ENCODE peak calls at places on chromosomes 7 and 10, in nine cellular contexts. One of them, this sample, is unnamed.

GRCh38 chr10:75403144-75404022 is 1.8 kb upstream of the ZNF503 start:
- DNase-seq in AG09319: no peak
- DNase-seq in testis: peak; percentile 29
- DNase-seq in GM10248: no peak
- DNase-seq in CD4-positive, alpha-beta T cell: no peak
- DNase-seq in RWPE1: no peak
- DNase-seq in brain microvascular endothelial cell: no peak
- DNase-seq in endothelial cell: peak; percentile 60
- DNase-seq in progenitor cell of endocrine pancreas: peak; percentile 66
- DNase-seq in this sample: no peak

GRCh38 chr7:36441344-36442022 is 51.8 kb downstream of the ANLN start:
- DNase-seq in AG09319: no peak
- DNase-seq in testis: no peak
- DNase-seq in GM10248: no peak
- DNase-seq in CD4-positive, alpha-beta T cell: no peak
- DNase-seq in RWPE1: no peak
- DNase-seq in brain microvascular endothelial cell: no peak
- DNase-seq in endothelial cell: no peak
- DNase-seq in progenitor cell of endocrine pancreas: no peak
- DNase-seq in this sample: no peak

GRCh38 chr10:71804067-71804466 is 30.7 kb upstream of the VSIR start:
- DNase-seq in AG09319: no peak
- DNase-seq in testis: no peak
- DNase-seq in GM10248: no peak
- DNase-seq in CD4-positive, alpha-beta T cell: no peak
- DNase-seq in RWPE1: no peak
- DNase-seq in brain microvascular endothelial cell: no peak
- DNase-seq in endothelial cell: no peak
- DNase-seq in progenitor cell of endocrine pancreas: no peak
- DNase-seq in this sample: no peak

GRCh38 chr10:71840177-71840711 is 10.8 kb downstream of the PSAP start:
- DNase-seq in AG09319: peak; percentile 91
- DNase-seq in testis: peak; percentile 94
- DNase-seq in GM10248: no peak
- DNase-seq in CD4-positive, alpha-beta T cell: no peak
- DNase-seq in RWPE1: peak; percentile 88
- DNase-seq in brain microvascular endothelial cell: peak; percentile 97
- DNase-seq in endothelial cell: peak; percentile 77
- DNase-seq in progenitor cell of endocrine pancreas: peak; percentile 66
- DNase-seq in this sample: no peak

GRCh38 chr7:24956021-24956420 is 24.0 kb downstream of the OSBPL3 start:
- DNase-seq in AG09319: no peak
- DNase-seq in testis: no peak
- DNase-seq in GM10248: no peak
- DNase-seq in CD4-positive, alpha-beta T cell: no peak
- DNase-seq in RWPE1: peak; percentile 78
- DNase-seq in brain microvascular endothelial cell: no peak
- DNase-seq in endothelial cell: no peak
- DNase-seq in progenitor cell of endocrine pancreas: no peak
- DNase-seq in this sample: no peak

GRCh38 chr10:45001382-45002148 is 842 bp downstream of the ZNF22 start:
- DNase-seq in AG09319: no peak
- DNase-seq in testis: peak; percentile 66
- DNase-seq in GM10248: peak; percentile 73
- DNase-seq in CD4-positive, alpha-beta T cell: peak; percentile 24
- DNase-seq in RWPE1: peak; percentile 63
- DNase-seq in brain microvascular endothelial cell: peak; percentile 68
- DNase-seq in endothelial cell: peak; percentile 57
- DNase-seq in progenitor cell of endocrine pancreas: no peak
- DNase-seq in this sample: no peak

GRCh38 chr10:75438275-75438674 is 6.9 kb downstream of the LRMDA start:
- DNase-seq in AG09319: no peak
- DNase-seq in testis: no peak
- DNase-seq in GM10248: no peak
- DNase-seq in CD4-positive, alpha-beta T cell: no peak
- DNase-seq in RWPE1: no peak
- DNase-seq in brain microvascular endothelial cell: no peak
- DNase-seq in endothelial cell: no peak
- DNase-seq in progenitor cell of endocrine pancreas: no peak
- DNase-seq in this sample: no peak

GRCh38 chr10:30365278-30365677 is 16.2 kb upstream of the MTPAP start:
- DNase-seq in AG09319: no peak
- DNase-seq in testis: no peak
- DNase-seq in GM10248: no peak
- DNase-seq in CD4-positive, alpha-beta T cell: no peak
- DNase-seq in RWPE1: peak; percentile 73
- DNase-seq in brain microvascular endothelial cell: no peak
- DNase-seq in endothelial cell: no peak
- DNase-seq in progenitor cell of endocrine pancreas: no peak
- DNase-seq in this sample: no peak

GRCh38 chr7:112422842-112423496 is 27.3 kb upstream of the IFRD1 start:
- DNase-seq in AG09319: peak; percentile 79
- DNase-seq in testis: peak; percentile 88
- DNase-seq in GM10248: no peak
- DNase-seq in CD4-positive, alpha-beta T cell: no peak
- DNase-seq in RWPE1: peak; percentile 85
- DNase-seq in brain microvascular endothelial cell: peak; percentile 84
- DNase-seq in endothelial cell: peak; percentile 9
- DNase-seq in progenitor cell of endocrine pancreas: no peak
- DNase-seq in this sample: peak; percentile 4

GRCh38 chr7:20365486-20365885 is 34.8 kb downstream of the ITGB8 start:
- DNase-seq in AG09319: no peak
- DNase-seq in testis: no peak
- DNase-seq in GM10248: no peak
- DNase-seq in CD4-positive, alpha-beta T cell: no peak
- DNase-seq in RWPE1: peak; percentile 28
- DNase-seq in brain microvascular endothelial cell: no peak
- DNase-seq in endothelial cell: no peak
- DNase-seq in progenitor cell of endocrine pancreas: no peak
- DNase-seq in this sample: no peak

GRCh38 chr7:116806046-116806944 is 56.1 kb upstream of the CAPZA2 start:
- DNase-seq in AG09319: no peak
- DNase-seq in testis: no peak
- DNase-seq in GM10248: no peak
- DNase-seq in CD4-positive, alpha-beta T cell: no peak
- DNase-seq in RWPE1: no peak
- DNase-seq in brain microvascular endothelial cell: no peak
- DNase-seq in endothelial cell: no peak
- DNase-seq in progenitor cell of endocrine pancreas: no peak
- DNase-seq in this sample: no peak

GRCh38 chr7:128831178-128831993 is 1.2 kb downstream of the FLNC start:
- DNase-seq in AG09319: peak; percentile 50
- DNase-seq in testis: no peak
- DNase-seq in GM10248: peak; percentile 49
- DNase-seq in CD4-positive, alpha-beta T cell: no peak
- DNase-seq in RWPE1: no peak
- DNase-seq in brain microvascular endothelial cell: peak; percentile 31
- DNase-seq in endothelial cell: peak; percentile 27
- DNase-seq in progenitor cell of endocrine pancreas: no peak
- DNase-seq in this sample: no peak

GRCh38 chr10:47195274-47195885 is 104.6 kb upstream of the GDF10 start:
- DNase-seq in AG09319: no peak
- DNase-seq in testis: no peak
- DNase-seq in GM10248: no peak
- DNase-seq in CD4-positive, alpha-beta T cell: no peak
- DNase-seq in RWPE1: no peak
- DNase-seq in brain microvascular endothelial cell: no peak
- DNase-seq in endothelial cell: no peak
- DNase-seq in progenitor cell of endocrine pancreas: no peak
- DNase-seq in this sample: no peak

GRCh38 chr7:47580811-47581331 is 1.0 kb downstream of the TNS3 start:
- DNase-seq in AG09319: no peak
- DNase-seq in testis: peak; percentile 53
- DNase-seq in GM10248: no peak
- DNase-seq in CD4-positive, alpha-beta T cell: no peak
- DNase-seq in RWPE1: peak; percentile 38
- DNase-seq in brain microvascular endothelial cell: no peak
- DNase-seq in endothelial cell: no peak
- DNase-seq in progenitor cell of endocrine pancreas: no peak
- DNase-seq in this sample: no peak

GRCh38 chr7:44764665-44765578 is 16.3 kb downstream of the ZMIZ2 start:
- DNase-seq in AG09319: no peak
- DNase-seq in testis: no peak
- DNase-seq in GM10248: no peak
- DNase-seq in CD4-positive, alpha-beta T cell: no peak
- DNase-seq in RWPE1: no peak
- DNase-seq in brain microvascular endothelial cell: no peak
- DNase-seq in endothelial cell: no peak
- DNase-seq in progenitor cell of endocrine pancreas: no peak
- DNase-seq in this sample: no peak

GRCh38 chr7:65910237-65910636 is 37.4 kb downstream of the VKORC1L1 start:
- DNase-seq in AG09319: no peak
- DNase-seq in testis: no peak
- DNase-seq in GM10248: no peak
- DNase-seq in CD4-positive, alpha-beta T cell: no peak
- DNase-seq in RWPE1: no peak
- DNase-seq in brain microvascular endothelial cell: no peak
- DNase-seq in endothelial cell: no peak
- DNase-seq in progenitor cell of endocrine pancreas: no peak
- DNase-seq in this sample: no peak

GRCh38 chr10:75685187-75685586 is 253.8 kb downstream of the LRMDA start:
- DNase-seq in AG09319: no peak
- DNase-seq in testis: no peak
- DNase-seq in GM10248: no peak
- DNase-seq in CD4-positive, alpha-beta T cell: no peak
- DNase-seq in RWPE1: no peak
- DNase-seq in brain microvascular endothelial cell: no peak
- DNase-seq in endothelial cell: no peak
- DNase-seq in progenitor cell of endocrine pancreas: no peak
- DNase-seq in this sample: no peak

GRCh38 chr7:36527549-36527913 is 137.9 kb downstream of the ANLN start:
- DNase-seq in AG09319: no peak
- DNase-seq in testis: no peak
- DNase-seq in GM10248: no peak
- DNase-seq in CD4-positive, alpha-beta T cell: no peak
- DNase-seq in RWPE1: no peak
- DNase-seq in brain microvascular endothelial cell: no peak
- DNase-seq in endothelial cell: no peak
- DNase-seq in progenitor cell of endocrine pancreas: no peak
- DNase-seq in this sample: no peak

GRCh38 chr7:147563669-147564068 is 1026.9 kb upstream of the C7orf33 start:
- DNase-seq in AG09319: no peak
- DNase-seq in testis: no peak
- DNase-seq in GM10248: no peak
- DNase-seq in CD4-positive, alpha-beta T cell: no peak
- DNase-seq in RWPE1: no peak
- DNase-seq in brain microvascular endothelial cell: no peak
- DNase-seq in endothelial cell: no peak
- DNase-seq in progenitor cell of endocrine pancreas: no peak
- DNase-seq in this sample: no peak

GRCh38 chr10:63256047-63256773 is 123.1 kb downstream of the NRBF2 start:
- DNase-seq in AG09319: no peak
- DNase-seq in testis: no peak
- DNase-seq in GM10248: no peak
- DNase-seq in CD4-positive, alpha-beta T cell: no peak
- DNase-seq in RWPE1: no peak
- DNase-seq in brain microvascular endothelial cell: no peak
- DNase-seq in endothelial cell: no peak
- DNase-seq in progenitor cell of endocrine pancreas: no peak
- DNase-seq in this sample: no peak

GRCh38 chr7:142188846-142189245 is 69.0 kb downstream of the PRSS58 start:
- DNase-seq in AG09319: no peak
- DNase-seq in testis: no peak
- DNase-seq in GM10248: no peak
- DNase-seq in CD4-positive, alpha-beta T cell: no peak
- DNase-seq in RWPE1: no peak
- DNase-seq in brain microvascular endothelial cell: no peak
- DNase-seq in endothelial cell: no peak
- DNase-seq in progenitor cell of endocrine pancreas: no peak
- DNase-seq in this sample: no peak
- TF ChIP-seq CTCF in AG09319: no peak
- TF ChIP-seq CTCF in testis: no peak
- TF ChIP-seq CTCF in GM10248: peak; percentile 11
- TF ChIP-seq CTCF in CD4-positive, alpha-beta T cell: no peak
- TF ChIP-seq CTCF in RWPE1: no peak
- TF ChIP-seq CTCF in brain microvascular endothelial cell: no peak
- TF ChIP-seq CTCF in endothelial cell: peak; percentile 60
- TF ChIP-seq CTCF in progenitor cell of endocrine pancreas: peak; percentile 62
- TF ChIP-seq CTCF in this sample: no peak

DNA sequence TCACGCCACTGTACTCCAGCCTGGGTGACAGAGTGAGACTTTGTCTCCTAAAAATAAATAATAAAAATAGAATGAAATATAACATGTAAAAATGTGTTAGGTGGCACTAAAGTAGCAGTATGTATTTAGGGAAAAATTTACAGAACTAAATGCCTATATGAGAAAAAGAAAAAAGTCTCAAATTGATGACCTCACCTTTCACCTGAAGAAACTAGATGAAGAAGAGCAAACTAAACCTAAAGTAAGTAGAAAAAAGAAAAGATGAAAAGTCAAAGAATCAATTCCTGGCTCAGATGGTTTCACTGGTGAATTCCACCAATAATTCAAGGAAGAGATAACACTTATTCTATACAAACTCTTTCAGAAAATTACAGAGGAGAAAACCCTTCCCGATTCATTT is 106.5 kb upstream of the NANOS1 start:
- DNase-seq in AG09319: no peak
- DNase-seq in testis: no peak
- DNase-seq in GM10248: no peak
- DNase-seq in CD4-positive, alpha-beta T cell: no peak
- DNase-seq in RWPE1: no peak
- DNase-seq in brain microvascular endothelial cell: no peak
- DNase-seq in endothelial cell: no peak
- DNase-seq in progenitor cell of endocrine pancreas: no peak
- DNase-seq in this sample: no peak
- TF ChIP-seq CTCF in AG09319: no peak
- TF ChIP-seq CTCF in testis: no peak
- TF ChIP-seq CTCF in GM10248: no peak
- TF ChIP-seq CTCF in CD4-positive, alpha-beta T cell: no peak
- TF ChIP-seq CTCF in RWPE1: no peak
- TF ChIP-seq CTCF in brain microvascular endothelial cell: no peak
- TF ChIP-seq CTCF in endothelial cell: no peak
- TF ChIP-seq CTCF in progenitor cell of endocrine pancreas: no peak
- TF ChIP-seq CTCF in this sample: no peak

GRCh38 chr10:113126506-113127192 is 176.6 kb downstream of the TCF7L2 start:
- DNase-seq in AG09319: peak; percentile 52
- DNase-seq in testis: peak; percentile 80
- DNase-seq in GM10248: peak; percentile 28
- DNase-seq in CD4-positive, alpha-beta T cell: peak; percentile 5
- DNase-seq in RWPE1: peak; percentile 81
- DNase-seq in brain microvascular endothelial cell: peak; percentile 43
- DNase-seq in endothelial cell: peak; percentile 83
- DNase-seq in progenitor cell of endocrine pancreas: peak; percentile 38
- DNase-seq in this sample: no peak
- TF ChIP-seq CTCF in AG09319: peak; percentile 10
- TF ChIP-seq CTCF in testis: peak; percentile 78
- TF ChIP-seq CTCF in GM10248: peak; percentile 10
- TF ChIP-seq CTCF in CD4-positive, alpha-beta T cell: no peak
- TF ChIP-seq CTCF in RWPE1: peak; percentile 96
- TF ChIP-seq CTCF in brain microvascular endothelial cell: peak; percentile 44
- TF ChIP-seq CTCF in endothelial cell: peak; percentile 48
- TF ChIP-seq CTCF in progenitor cell of endocrine pancreas: peak; percentile 74
- TF ChIP-seq CTCF in this sample: peak; percentile 33

DNA sequence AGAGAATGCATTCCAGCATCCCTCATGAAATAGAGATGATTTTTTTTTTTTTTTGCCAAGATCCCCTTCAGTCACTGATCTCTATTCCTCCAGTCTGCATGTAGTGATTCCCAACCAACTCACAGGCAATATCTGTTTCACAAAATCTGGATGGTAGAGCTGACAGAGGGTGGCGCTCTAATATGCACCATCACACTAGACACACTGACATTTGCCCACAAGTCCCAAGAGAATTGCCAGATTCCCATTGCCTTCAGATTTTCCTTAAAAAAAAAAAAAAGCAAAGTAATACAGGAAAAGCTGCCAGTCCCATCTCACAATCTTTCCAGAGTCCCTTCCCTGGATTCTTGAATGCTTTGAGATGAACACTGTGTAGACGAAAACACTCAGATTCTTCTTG is 301.0 kb downstream of the SORCS1 start:
- DNase-seq in AG09319: no peak
- DNase-seq in testis: peak; percentile 45
- DNase-seq in GM10248: no peak
- DNase-seq in CD4-positive, alpha-beta T cell: no peak
- DNase-seq in RWPE1: no peak
- DNase-seq in brain microvascular endothelial cell: no peak
- DNase-seq in endothelial cell: no peak
- DNase-seq in progenitor cell of endocrine pancreas: no peak
- DNase-seq in this sample: no peak
- TF ChIP-seq CTCF in AG09319: no peak
- TF ChIP-seq CTCF in testis: peak; percentile 29
- TF ChIP-seq CTCF in GM10248: peak; percentile 9
- TF ChIP-seq CTCF in CD4-positive, alpha-beta T cell: no peak
- TF ChIP-seq CTCF in RWPE1: no peak
- TF ChIP-seq CTCF in brain microvascular endothelial cell: no peak
- TF ChIP-seq CTCF in endothelial cell: no peak
- TF ChIP-seq CTCF in progenitor cell of endocrine pancreas: peak; percentile 17
- TF ChIP-seq CTCF in this sample: peak; percentile 46